ENCODE peak calls at places on chromosome 12, in four cellular contexts. G is tibial nerve, I is skeletal muscle cell, C is astrocyte of the cerebellum. D is an unnamed sample.

GRCh38 chr12:128852885-128853284 is 393 bp upstream of the GLT1D1 start:
- DNase-seq in G (no peak), I (no peak), C (no peak), D (no peak)

GRCh38 chr12:91852646-91853045 is 293.0 kb downstream of the BTG1 start:
- DNase-seq in G (no peak), I (peak; percentile 12), C (peak; percentile 5), D (no peak)

GRCh38 chr12:107845980-107846659 is 71.6 kb downstream of the ASCL4 start:
- DNase-seq in G (no peak), I (no peak), C (no peak), D (no peak)

GRCh38 chr12:51891843-51892242 is 3.9 kb downstream of the ANKRD33 start:
- DNase-seq in G (no peak), I (no peak), C (no peak), D (no peak)

GRCh38 chr12:15050664-15051063 is 77.8 kb downstream of the PDE6H start:
- DNase-seq in G (no peak), I (no peak), C (peak; percentile 86), D (peak; percentile 39)

GRCh38 chr12:101968770-101969169 is 91.4 kb downstream of the DRAM1 start:
- DNase-seq in G (no peak), I (no peak), C (no peak), D (no peak)

GRCh38 chr12:31118347-31118830 is 44.7 kb downstream of the DDX11 start:
- DNase-seq in G (no peak), I (no peak), C (no peak), D (no peak)

GRCh38 chr12:91778091-91778819 is 367.4 kb downstream of the BTG1 start:
- DNase-seq in G (no peak), I (no peak), C (no peak), D (no peak)

GRCh38 chr12:126667340-126667739 is 1599.6 kb upstream of the TMEM132C start:
- DNase-seq in G (no peak), I (peak; percentile 88), C (peak; percentile 84), D (peak; percentile 76)

GRCh38 chr12:90514325-90514724 is 440.7 kb downstream of the CCER1 start:
- DNase-seq in G (no peak), I (peak; percentile 48), C (no peak), D (no peak)

GRCh38 chr12:100867639-100868393 is 73.2 kb downstream of the ANO4 start:
- DNase-seq in G (no peak), I (no peak), C (no peak), D (no peak)

GRCh38 chr12:124332068-124332672 is 37.3 kb downstream of the RFLNA start:
- DNase-seq in G (no peak), I (no peak), C (no peak), D (no peak)

GRCh38 chr12:124428792-124429281 is 133.9 kb downstream of the RFLNA start:
- DNase-seq in G (no peak), I (no peak), C (no peak), D (no peak)

GRCh38 chr12:58575281-58575680 is 345.0 kb downstream of the LRIG3 start:
- DNase-seq in G (no peak), I (peak; percentile 75), C (no peak), D (no peak)

GRCh38 chr12:26239127-26239500 is 43.7 kb downstream of the SSPN start:
- DNase-seq in G (no peak), I (no peak), C (no peak), D (no peak)

GRCh38 chr12:26434299-26434915 is 239.0 kb downstream of the SSPN start:
- DNase-seq in G (peak; percentile 51), I (peak; percentile 18), C (peak; percentile 22), D (no peak)

GRCh38 chr12:9607816-9608215 is at the start of gene KLRB1:
- DNase-seq in G (no peak), I (no peak), C (no peak), D (no peak)
- H3K4me3 ChIP-seq in G (no peak within 1 kb of the TSS), I (no peak within 1 kb of the TSS), C (no peak within 1 kb of the TSS), D (no peak within 1 kb of the TSS)

GRCh38 chr12:7501031-7501585 is 2.5 kb downstream of the CD163 start:
- DNase-seq in G (no peak), I (peak; percentile 41), C (no peak), D (no peak)
- H3K4me3 ChIP-seq in G (peak overlapping the region; percentile 1), I (no peak overlapping the region), C (no peak overlapping the region), D (no peak overlapping the region)

GRCh38 chr12:103800252-103800771 is 40.7 kb downstream of the NT5DC3 start:
- DNase-seq in G (peak; percentile 49), I (peak; percentile 54), C (peak; percentile 87), D (no peak)
- H3K4me3 ChIP-seq in G (no peak overlapping the region), I (no peak overlapping the region), C (peak overlapping the region; percentile 8), D (no peak overlapping the region)

GRCh38 chr12:118271199-118271598 is 101.5 kb downstream of the TAOK3 start:
- DNase-seq in G (no peak), I (no peak), C (no peak), D (no peak)

GRCh38 chr12:118271770-118272417 is 100.8 kb downstream of the TAOK3 start:
- DNase-seq in G (no peak), I (no peak), C (no peak), D (no peak)

DNA sequence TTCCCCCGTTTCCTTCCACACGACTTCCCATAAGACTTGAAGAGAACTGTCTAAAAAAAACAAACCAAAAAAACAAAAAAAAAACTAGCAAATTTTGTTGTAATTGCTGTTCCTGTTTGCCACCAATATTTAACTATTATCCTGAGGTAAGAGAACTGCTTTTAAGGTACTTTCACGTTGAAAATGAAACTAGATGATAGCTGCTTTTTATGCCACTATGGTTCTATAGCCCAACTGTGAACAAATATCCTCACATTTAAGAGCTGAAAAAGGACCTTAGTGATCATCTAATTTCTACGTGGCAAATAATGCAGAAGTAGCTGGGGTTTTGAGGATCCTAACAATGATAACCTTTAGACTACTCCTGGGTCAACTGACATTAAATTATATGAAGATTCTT is 98.6 kb downstream of the TAOK3 start:
- DNase-seq in G (no peak), I (no peak), C (no peak), D (no peak)
- H3K4me3 ChIP-seq in G (no peak overlapping the region), I (no peak overlapping the region), C (no peak overlapping the region), D (no peak overlapping the region)

GRCh38 chr12:121129705-121130147 is 3.0 kb upstream of the P2RX7 start:
- DNase-seq in G (no peak), I (no peak), C (no peak), D (no peak)
- H3K4me3 ChIP-seq in G (no peak overlapping the region), I (no peak overlapping the region), C (no peak overlapping the region), D (no peak overlapping the region)

DNA sequence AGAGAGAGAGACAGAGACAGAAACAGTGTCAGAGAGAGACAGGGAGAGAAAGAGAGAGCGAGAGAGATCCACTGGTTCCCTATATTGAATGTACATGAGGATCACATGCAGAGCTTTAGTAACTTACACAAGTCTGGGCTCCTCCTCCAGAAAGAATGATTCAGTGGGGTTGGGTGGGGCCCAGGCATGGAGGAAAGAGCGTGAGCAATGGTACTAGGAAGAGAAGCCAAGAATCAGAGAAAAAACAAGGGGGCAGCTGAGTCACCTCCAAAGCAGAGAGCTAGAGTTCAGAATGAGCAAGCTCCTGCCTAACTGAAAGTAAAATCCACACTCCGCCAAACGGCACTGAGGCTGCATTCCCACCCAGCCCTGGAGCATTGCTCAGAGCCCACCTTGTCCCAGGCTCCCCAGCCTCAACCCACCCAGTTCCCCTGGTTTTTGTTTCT is 670.1 kb upstream of the TBX3 start:
- DNase-seq in G (peak; percentile 75), I (peak; percentile 91), C (peak; percentile 92), D (peak; percentile 79)
- H3K4me3 ChIP-seq in G (peak overlapping the region; percentile 7), I (peak overlapping the region; percentile 42), C (peak overlapping the region; percentile 39), D (peak overlapping the region; percentile 47)

GRCh38 chr12:94426049-94426448 is 33.6 kb downstream of the CEP83 start:
- DNase-seq in G (no peak), I (no peak), C (no peak), D (no peak)
- H3K4me3 ChIP-seq in G (no peak overlapping the region), I (no peak overlapping the region), C (no peak overlapping the region), D (no peak overlapping the region)

DNA sequence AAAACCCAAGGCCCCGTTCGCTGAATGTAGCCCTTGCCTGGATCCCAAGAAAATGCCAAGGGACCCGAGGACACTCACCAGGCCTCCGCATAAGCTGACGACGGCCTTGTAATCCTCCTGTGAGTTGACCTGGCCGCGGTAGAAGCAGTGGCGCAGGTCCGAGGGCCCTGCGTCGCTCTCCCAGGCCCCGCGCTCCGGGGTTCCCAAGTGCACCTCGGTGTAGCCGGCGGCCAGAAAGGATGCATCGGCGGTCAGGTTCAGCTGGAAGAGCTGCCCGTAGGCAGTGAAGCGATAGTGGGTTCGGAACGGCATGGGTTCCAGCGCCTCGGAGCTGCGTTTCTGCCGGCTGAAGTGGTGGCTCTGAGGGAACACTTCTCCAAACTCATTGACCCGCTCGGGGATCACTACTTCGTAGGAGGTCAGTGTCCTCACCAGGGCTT is 1.2 kb downstream of the ADAMTS20 start:
- DNase-seq in G (no peak), I (no peak), C (no peak), D (no peak)
- H3K4me3 ChIP-seq in G (no peak overlapping the region), I (peak overlapping the region; percentile 51), C (peak overlapping the region; percentile 38), D (peak overlapping the region; percentile 54)